ENCODE peak calls at places on chromosomes 13 and 19, in five cellular contexts. T, F, S, N and B are unnamed samples.

GRCh38 chr19:33781996-33782395 is 14.7 kb upstream of the KCTD15 start:
- DNase-seq in T (no peak), F (no peak), S (no peak), N (no peak), B (no peak)

GRCh38 chr13:38044067-38044466 is 174.5 kb upstream of the TRPC4 start:
- DNase-seq in T (no peak), F (no peak), S (no peak), N (no peak), B (no peak)

GRCh38 chr19:45250832-45251451 is at the start of gene MARK4:
- DNase-seq in T (no peak), F (peak; percentile 55), S (peak; percentile 61), N (peak; percentile 10), B (peak; percentile 69)

GRCh38 chr13:55483626-55484158 is 1657.0 kb upstream of the PRR20A start:
- DNase-seq in T (no peak), F (no peak), S (no peak), N (no peak), B (no peak)

GRCh38 chr13:100899720-100900316 is 225.2 kb upstream of the TMTC4 start:
- DNase-seq in T (no peak), F (no peak), S (no peak), N (peak; percentile 17), B (no peak)

GRCh38 chr13:63636231-63636993 is 2220.8 kb upstream of the PCDH20 start:
- DNase-seq in T (no peak), F (no peak), S (no peak), N (no peak), B (no peak)

GRCh38 chr13:80436571-80437169 is 95.7 kb upstream of the SPRY2 start:
- DNase-seq in T (no peak), F (no peak), S (peak; percentile 43), N (no peak), B (no peak)

GRCh38 chr13:35283856-35284255 is 192.6 kb downstream of the MAB21L1 start:
- DNase-seq in T (no peak), F (no peak), S (peak; percentile 18), N (no peak), B (no peak)

GRCh38 chr19:41588497-41589209 is 12.7 kb downstream of the CEACAM21 start:
- DNase-seq in T (no peak), F (no peak), S (peak; percentile 42), N (peak; percentile 72), B (no peak)

GRCh38 chr19:50636317-50637085 is 3.2 kb downstream of the SYT3 start:
- DNase-seq in T (no peak), F (no peak), S (no peak), N (no peak), B (no peak)

GRCh38 chr19:50629801-50630200 is 9.9 kb downstream of the SYT3 start:
- DNase-seq in T (no peak), F (no peak), S (no peak), N (no peak), B (no peak)

GRCh38 chr19:50632151-50632835 is 7.4 kb downstream of the SYT3 start:
- DNase-seq in T (no peak), F (no peak), S (no peak), N (no peak), B (no peak)

GRCh38 chr19:50633973-50634372 is 5.7 kb downstream of the SYT3 start:
- DNase-seq in T (no peak), F (no peak), S (no peak), N (no peak), B (no peak)

GRCh38 chr19:50633359-50633758 is 6.3 kb downstream of the SYT3 start:
- DNase-seq in T (no peak), F (no peak), S (no peak), N (no peak), B (no peak)
- H2BK12ac ChIP-seq in T (no peak overlapping the region), F (no peak overlapping the region), S (no peak overlapping the region), N (no peak overlapping the region), B (no peak overlapping the region)

GRCh38 chr13:18921063-18921462 is 260.6 kb downstream of the TUBA3C start:
- DNase-seq in T (no peak), F (no peak), S (no peak), N (no peak), B (no peak)
- H2AFZ ChIP-seq in T (no peak overlapping the region), F (no peak overlapping the region), S (no peak overlapping the region), N (no peak overlapping the region), B (no peak overlapping the region)

GRCh38 chr13:52399708-52400107 is 6.3 kb downstream of the THSD1 start:
- DNase-seq in T (no peak), F (no peak), S (no peak), N (peak; percentile 14), B (no peak)
- H2BK12ac ChIP-seq in T (no peak overlapping the region), F (no peak overlapping the region), S (no peak overlapping the region), N (no peak overlapping the region), B (no peak overlapping the region)

GRCh38 chr19:31908486-31909255 is 436.7 kb upstream of the ZNF507 start:
- DNase-seq in T (no peak), F (no peak), S (no peak), N (no peak), B (no peak)

GRCh38 chr19:31902821-31903220 is 442.6 kb upstream of the ZNF507 start:
- DNase-seq in T (no peak), F (no peak), S (no peak), N (no peak), B (no peak)

GRCh38 chr19:31911577-31911976 is 433.8 kb upstream of the ZNF507 start:
- DNase-seq in T (no peak), F (no peak), S (no peak), N (no peak), B (no peak)

DNA sequence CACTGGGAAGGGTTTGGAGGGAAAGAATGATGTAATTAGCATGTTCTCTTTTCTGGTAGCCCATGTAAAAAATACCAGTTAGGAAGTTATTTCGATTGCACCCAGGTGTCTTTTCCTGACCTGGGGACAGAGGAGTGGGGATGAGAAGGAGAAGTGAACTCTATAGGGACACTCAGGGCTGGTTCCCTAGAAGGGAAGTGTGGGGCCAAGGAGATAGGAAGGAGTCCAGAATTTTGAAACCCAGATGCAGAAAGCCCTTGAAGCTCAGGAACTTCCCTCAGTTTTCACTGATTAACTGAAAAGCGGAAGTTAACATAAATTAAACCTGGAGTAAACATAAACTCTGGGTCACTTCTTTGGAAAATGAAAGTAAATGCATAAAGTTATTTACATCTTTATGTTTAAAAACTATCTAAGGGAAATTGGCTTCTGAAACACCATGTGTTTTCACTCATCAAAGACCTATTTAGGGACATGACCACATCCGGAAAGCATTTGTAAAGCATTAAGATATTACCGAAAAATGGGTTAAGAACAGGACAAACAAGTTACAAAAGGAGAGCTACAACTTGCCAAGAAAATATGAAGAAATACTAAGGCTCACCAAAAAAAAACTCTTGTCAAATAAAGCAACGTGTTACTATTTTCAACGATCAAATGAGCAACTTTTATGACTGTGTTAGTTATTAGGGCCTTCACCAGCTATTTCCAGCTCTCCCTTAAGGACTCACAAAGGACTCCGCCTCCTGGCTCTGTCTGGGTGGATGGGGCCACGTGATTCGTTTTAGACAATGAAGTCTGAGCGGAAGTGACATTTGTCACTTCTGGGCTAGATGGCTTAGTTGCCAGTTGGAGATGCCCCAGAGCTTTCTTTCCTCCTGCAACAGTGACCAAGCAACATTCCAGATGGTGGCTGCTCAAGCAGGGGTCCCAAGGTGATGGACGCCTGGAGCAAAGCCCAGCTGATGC is 439.1 kb upstream of the ZNF507 start:
- DNase-seq in T (no peak), F (no peak), S (peak; percentile 47), N (peak; percentile 0), B (no peak)
- H2AFZ ChIP-seq in T (no peak overlapping the region), F (no peak overlapping the region), S (no peak overlapping the region), N (no peak overlapping the region), B (no peak overlapping the region)

DNA sequence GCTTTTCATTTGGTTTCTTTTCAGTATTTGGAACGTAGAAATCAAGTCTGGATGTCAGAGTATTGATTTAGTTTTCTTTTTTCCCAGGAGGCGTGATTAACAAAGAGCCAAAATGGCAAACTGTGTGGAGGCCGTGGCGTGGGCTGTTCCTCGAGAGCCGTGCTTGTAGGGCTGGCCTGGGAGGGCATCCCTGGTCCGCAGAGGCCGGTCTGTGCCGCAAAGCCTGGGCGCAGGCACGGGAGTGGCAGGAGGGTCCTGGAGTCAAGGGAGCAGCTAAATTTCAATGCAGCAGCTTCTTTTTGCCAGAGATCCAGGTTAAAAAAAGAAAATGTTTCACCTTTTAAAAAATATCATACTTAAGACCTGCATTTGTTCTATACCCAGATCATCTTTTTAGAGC is 13.1 kb upstream of the MCF2L start:
- DNase-seq in T (no peak), F (no peak), S (no peak), N (no peak), B (no peak)
- H2BK12ac ChIP-seq in T (no peak overlapping the region), F (no peak overlapping the region), S (no peak overlapping the region), N (no peak overlapping the region), B (no peak overlapping the region)

DNA sequence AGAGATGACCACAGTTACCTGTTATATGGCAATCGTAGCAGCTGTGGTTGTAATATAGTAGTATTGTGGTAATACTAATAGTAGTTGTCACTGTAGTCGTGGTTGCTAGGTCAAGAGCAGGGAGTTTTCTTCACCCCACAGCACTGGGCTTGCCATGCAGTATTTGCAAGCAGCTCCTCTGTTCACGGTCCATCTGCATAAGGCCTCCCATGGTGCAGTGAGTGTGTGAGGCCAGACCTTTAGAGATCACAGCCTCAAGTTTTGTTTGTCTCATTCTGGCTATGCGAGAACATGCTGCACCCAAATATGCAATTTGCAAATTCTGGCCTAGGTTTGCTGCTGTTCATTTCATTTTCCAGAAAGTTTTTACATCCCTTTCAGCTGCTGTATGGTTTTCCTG is 204.8 kb downstream of the TSHZ3 start:
- DNase-seq in T (no peak), F (no peak), S (no peak), N (no peak), B (no peak)
- H2AFZ ChIP-seq in T (no peak overlapping the region), F (no peak overlapping the region), S (no peak overlapping the region), N (no peak overlapping the region), B (no peak overlapping the region)